ENCODE peak calls at places on chromosome 5, in eight cellular contexts. Q is CD8-positive, alpha-beta T cell; J is IMR-90; Z is Panc1; G is kidney; E is fibroblast of pulmonary artery; B is hepatocyte; P is cardiac fibroblast. D is an unnamed sample.

GRCh38 chr5:111119856-111120255 is 27.7 kb downstream of the WDR36 start:
- DNase-seq in E (no peak), Q (no peak), Z (no peak), J (no peak), G (no peak), P (no peak), B (no peak), D (no peak)

GRCh38 chr5:147507480-147508126 is 2.3 kb downstream of the DPYSL3 start:
- DNase-seq in G (no peak), E (peak; percentile 78), Z (no peak), Q (no peak), J (peak; percentile 78), B (no peak), P (peak; percentile 68), D (no peak)

GRCh38 chr5:34998058-34998789 is 49.5 kb downstream of the AGXT2 start:
- DNase-seq in J (peak; percentile 66), B (no peak), P (peak; percentile 73), Q (no peak), E (peak; percentile 71), Z (no peak), G (no peak), D (peak; percentile 4)

GRCh38 chr5:54774281-54775171 is 210.9 kb downstream of the ESM1 start:
- DNase-seq in J (no peak), P (peak; percentile 72), G (peak; percentile 74), B (peak; percentile 15), Q (no peak), Z (no peak), E (peak; percentile 68), D (no peak)

GRCh38 chr5:153400931-153401330 is 89.5 kb upstream of the GRIA1 start:
- DNase-seq in Q (no peak), G (no peak), B (no peak), P (no peak), Z (no peak), E (no peak), J (no peak), D (no peak)

GRCh38 chr5:180291943-180292831 is at the start of gene MAPK9:
- DNase-seq in G (peak; percentile 95), B (peak; percentile 95), Z (no peak), E (peak; percentile 71), Q (peak; percentile 81), J (peak; percentile 64), P (peak; percentile 80), D (no peak)

GRCh38 chr5:38906503-38906902 is 60.7 kb downstream of the OSMR start:
- DNase-seq in P (no peak), E (no peak), J (no peak), G (no peak), Q (no peak), Z (no peak), B (no peak), D (no peak)

GRCh38 chr5:121681200-121681855 is 170.4 kb upstream of the FTMT start:
- DNase-seq in B (peak; percentile 64), G (no peak), J (no peak), Q (no peak), E (no peak), Z (no peak), P (no peak), D (no peak)

GRCh38 chr5:89043676-89044075 is 160.7 kb upstream of the MEF2C start:
- DNase-seq in P (no peak), Z (no peak), Q (no peak), J (peak; percentile 62), E (no peak), G (no peak), B (no peak), D (no peak)

GRCh38 chr5:141779642-141780041 is 97.6 kb upstream of the ARAP3 start:
- DNase-seq in J (peak; percentile 44), P (peak; percentile 7), B (no peak), Q (no peak), G (peak; percentile 84), Z (no peak), E (peak; percentile 31), D (no peak)

GRCh38 chr5:32506809-32507208 is 62.3 kb upstream of the ZFR start:
- DNase-seq in J (peak; percentile 91), P (peak; percentile 60), E (peak; percentile 50), B (no peak), Z (no peak), G (no peak), Q (no peak), D (no peak)

GRCh38 chr5:112479418-112479817 is 60.3 kb upstream of the EPB41L4A start:
- DNase-seq in P (peak; percentile 62), Z (no peak), B (peak; percentile 34), G (no peak), E (peak; percentile 46), J (peak; percentile 54), Q (no peak), D (peak; percentile 44)

GRCh38 chr5:148011407-148012124 is 52.2 kb upstream of the SPINK5 start:
- DNase-seq in J (peak; percentile 9), B (peak; percentile 19), G (no peak), Z (peak; percentile 20), Q (no peak), P (peak; percentile 13), E (peak; percentile 25), D (no peak)

GRCh38 chr5:80275347-80275746 is 19.5 kb upstream of the SERINC5 start:
- DNase-seq in Z (no peak), Q (peak; percentile 33), B (peak; percentile 25), E (peak; percentile 48), P (peak; percentile 59), G (no peak), J (peak; percentile 21), D (no peak)

GRCh38 chr5:37090123-37090726 is 159.0 kb downstream of the CPLANE1 start:
- DNase-seq in G (no peak), E (no peak), J (no peak), Z (no peak), B (peak; percentile 7), Q (no peak), P (no peak), D (peak; percentile 22)

GRCh38 chr5:99032234-99033013 is 103.6 kb upstream of the CHD1 start:
- DNase-seq in J (peak; percentile 80), Z (peak; percentile 66), Q (no peak), E (peak; percentile 90), P (peak; percentile 90), G (no peak), B (peak; percentile 78), D (peak; percentile 41)

GRCh38 chr5:42564689-42565356 is 141.6 kb downstream of the GHR start:
- DNase-seq in E (no peak), J (no peak), Q (no peak), P (no peak), Z (no peak), B (no peak), G (no peak), D (no peak)

GRCh38 chr5:68110264-68110663 is 105.3 kb upstream of the PIK3R1 start:
- DNase-seq in G (no peak), B (no peak), Q (no peak), J (no peak), P (no peak), Z (no peak), E (no peak), D (peak; percentile 63)

GRCh38 chr5:38011641-38012188 is 171.9 kb upstream of the GDNF start:
- DNase-seq in E (no peak), P (no peak), B (no peak), Z (no peak), J (no peak), G (no peak), Q (no peak), D (no peak)

GRCh38 chr5:67648201-67648671 is 451.6 kb upstream of the CD180 start:
- DNase-seq in G (peak; percentile 91), E (peak; percentile 82), P (peak; percentile 95), Q (no peak), B (peak; percentile 51), J (no peak), Z (no peak), D (peak; percentile 56)

GRCh38 chr5:66362676-66363075 is 218.6 kb downstream of the SREK1 start:
- DNase-seq in G (no peak), Q (no peak), J (no peak), P (no peak), Z (no peak), E (no peak), B (no peak), D (no peak)

GRCh38 chr5:93078082-93079038 is 502.7 kb downstream of the NR2F1-AS1 start:
- DNase-seq in J (peak; percentile 93), E (peak; percentile 96), P (peak; percentile 96), B (peak; percentile 74), G (peak; percentile 76), Q (no peak), Z (peak; percentile 97), D (no peak)

GRCh38 chr5:56612759-56613158 is 202.6 kb upstream of the MAP3K1 start:
- DNase-seq in Z (no peak), E (no peak), P (no peak), J (no peak), G (no peak), Q (no peak), B (no peak), D (no peak)

GRCh38 chr5:134161712-134162395 is 14.9 kb downstream of the SKP1 start:
- DNase-seq in B (no peak), E (no peak), Q (no peak), Z (no peak), J (no peak), G (peak; percentile 22), P (no peak), D (no peak)

GRCh38 chr5:169095410-169095772 is 205.5 kb downstream of the SLIT3 start:
- DNase-seq in P (no peak), Q (no peak), G (no peak), Z (no peak), E (no peak), B (no peak), J (no peak), D (no peak)
- H3K4me3 ChIP-seq in P (no peak overlapping the region), Q (no peak overlapping the region), G (no peak overlapping the region), Z (no peak overlapping the region), E (no peak overlapping the region), B (no peak overlapping the region), J (no peak overlapping the region), D (no peak overlapping the region)

GRCh38 chr5:74940782-74941363 is 74.7 kb upstream of the FAM169A start:
- DNase-seq in Q (no peak), G (no peak), Z (no peak), E (no peak), P (no peak), B (no peak), J (no peak), D (no peak)

GRCh38 chr5:74938250-74938649 is 72.1 kb upstream of the FAM169A start:
- DNase-seq in G (no peak), E (peak; percentile 5), J (peak; percentile 40), P (no peak), B (no peak), Q (no peak), Z (no peak), D (no peak)

GRCh38 chr5:74935752-74936091 is 69.5 kb upstream of the FAM169A start:
- DNase-seq in J (no peak), Q (no peak), G (no peak), Z (no peak), B (no peak), P (no peak), E (no peak), D (no peak)

GRCh38 chr5:74934949-74935751 is 69.0 kb upstream of the FAM169A start:
- DNase-seq in Q (peak; percentile 10), P (peak; percentile 55), J (peak; percentile 50), E (peak; percentile 36), B (peak; percentile 32), Z (no peak), G (no peak), D (no peak)
- TF ChIP-seq CTCF in Q (no peak), P (peak; percentile 21), J (peak; percentile 38), E (peak; percentile 18), B (peak; percentile 31), Z (peak; percentile 35), G (no peak), D (peak; percentile 23)

GRCh38 chr5:175656966-175657365 is 905 bp upstream of the HRH2 start:
- DNase-seq in E (no peak), B (no peak), Q (no peak), P (no peak), G (no peak), Z (no peak), J (no peak), D (no peak)
- H3K4me3 ChIP-seq in E (no peak overlapping the region), B (no peak overlapping the region), Q (no peak overlapping the region), P (no peak overlapping the region), G (no peak overlapping the region), Z (no peak overlapping the region), J (no peak overlapping the region), D (no peak overlapping the region)

GRCh38 chr5:6780802-6781391 is 67.7 kb downstream of the TENT4A start:
- DNase-seq in G (no peak), Z (no peak), B (no peak), Q (no peak), J (no peak), P (no peak), E (no peak), D (no peak)
- TF ChIP-seq CTCF in G (no peak), Z (peak; percentile 83), B (peak; percentile 15), Q (no peak), J (no peak), P (peak; percentile 35), E (peak; percentile 34), D (peak; percentile 65)